ENCODE peak calls at places on chromosomes 2 and 18, in four cellular contexts. M is T follicular helper cell; R is stimulated activated CD4-positive, alpha-beta T cell treated with anti-CD3 and anti-CD28 coated beads, Interleukin-12 subunit alpha, Interleukin-12 subunit beta, amount 100 ng/mL, for 4 hours; V is hippocampal formation. U is an unnamed sample.

GRCh38 chr2:98896416-98896815 is 39.6 kb downstream of the CRACDL start:
- DNase-seq in M (no peak), R (no peak), V (no peak), U (no peak)

GRCh38 chr2:200862532-200863000 is 1.9 kb downstream of the CLK1 start:
- DNase-seq in M (peak), R (peak), V (no peak), U (peak)

GRCh38 chr2:38394903-38395341 is 17.8 kb upstream of the ATL2 start:
- DNase-seq in M (no peak), R (no peak), V (no peak), U (peak)

GRCh38 chr18:26356045-26356785 is 130.0 kb downstream of the TAF4B start:
- DNase-seq in M (no peak), R (no peak), V (no peak), U (no peak)

GRCh38 chr2:11863513-11864328 is 117.3 kb downstream of the LPIN1 start:
- DNase-seq in M (peak), R (peak), V (peak), U (peak)

GRCh38 chr2:49240608-49241007 is 86.3 kb upstream of the FSHR start:
- DNase-seq in M (no peak), R (no peak), V (no peak), U (no peak)

GRCh38 chr2:186716899-186717811 is 23.3 kb downstream of the FAM171B start:
- DNase-seq in M (no peak), R (no peak), V (peak), U (no peak)

GRCh38 chr2:71506754-71507153 is 53.4 kb downstream of the DYSF start:
- DNase-seq in M (no peak), R (no peak), V (no peak), U (no peak)

GRCh38 chr2:66576381-66577330 is 141.7 kb downstream of the MEIS1 start:
- DNase-seq in M (no peak), R (no peak), V (no peak), U (no peak)

GRCh38 chr2:240401308-240401707 is 34.2 kb upstream of the GPC1 start:
- DNase-seq in M (no peak), R (no peak), V (no peak), U (no peak)

GRCh38 chr18:23138470-23138869 is 3.2 kb downstream of the CABLES1 start:
- DNase-seq in M (no peak), R (no peak), V (no peak), U (no peak)

GRCh38 chr2:37111971-37112370 is 27.7 kb downstream of the GPATCH11 start:
- DNase-seq in M (no peak), R (no peak), V (no peak), U (no peak)

GRCh38 chr2:192888090-192888489 is 693.4 kb upstream of the TMEFF2 start:
- DNase-seq in M (no peak), R (no peak), V (no peak), U (no peak)

GRCh38 chr18:48728204-48728833 is 189.5 kb downstream of the CTIF start:
- DNase-seq in M (no peak), R (no peak), V (no peak), U (peak)

GRCh38 chr2:96493072-96493471 is 12.1 kb downstream of the NEURL3 start:
- DNase-seq in M (no peak), R (no peak), V (no peak), U (no peak)

GRCh38 chr18:48375150-48375790 is 33.9 kb downstream of the ZBTB7C start:
- DNase-seq in M (no peak), R (no peak), V (no peak), U (no peak)

U was measured in GM04504.